ENCODE peak calls at places on chromosome 13, in four cellular contexts. N, Y, D and G are unnamed samples.

GRCh38 chr13:75326173-75327131 is 155.5 kb downstream of the TBC1D4 start:
- DNase-seq in N (no peak), Y (peak; percentile 61), D (peak; percentile 47), G (peak; percentile 99)

GRCh38 chr13:22828081-22828480 is 352.7 kb upstream of the SGCG start:
- DNase-seq in N (no peak), Y (peak; percentile 5), D (no peak), G (no peak)

GRCh38 chr13:110182461-110182860 is 124.5 kb downstream of the COL4A1 start:
- DNase-seq in N (no peak), Y (no peak), D (no peak), G (no peak)

GRCh38 chr13:113508531-113509254 is 18.2 kb upstream of the DCUN1D2 start:
- DNase-seq in N (no peak), Y (no peak), D (no peak), G (no peak)

GRCh38 chr13:111166882-111167281 is 51.8 kb downstream of the ARHGEF7 start:
- DNase-seq in N (no peak), Y (no peak), D (no peak), G (no peak)

GRCh38 chr13:65028101-65028500 is 2202.0 kb downstream of the PCDH9 start:
- DNase-seq in N (no peak), Y (no peak), D (no peak), G (no peak)

GRCh38 chr13:33637978-33638743 is 179.8 kb upstream of the RFC3 start:
- DNase-seq in N (no peak), Y (peak; percentile 42), D (peak; percentile 75), G (no peak)

GRCh38 chr13:43369319-43369718 is 345.9 kb downstream of the DNAJC15 start:
- DNase-seq in N (no peak), Y (no peak), D (no peak), G (no peak)

GRCh38 chr13:107721436-107721835 is 493.9 kb downstream of the LIG4 start:
- DNase-seq in N (no peak), Y (no peak), D (no peak), G (no peak)

GRCh38 chr13:101739382-101740178 is 287.1 kb downstream of the ITGBL1 start:
- DNase-seq in N (no peak), Y (no peak), D (no peak), G (no peak)

GRCh38 chr13:20428666-20429644 is 96.7 kb downstream of the CRYL1 start:
- DNase-seq in N (no peak), Y (peak; percentile 80), D (peak; percentile 84), G (no peak)

GRCh38 chr13:111531505-111531904 is 211.1 kb downstream of the TEX29 start:
- DNase-seq in N (no peak), Y (no peak), D (no peak), G (no peak)

GRCh38 chr13:48120246-48120645 is 25.3 kb upstream of the MED4 start:
- DNase-seq in N (no peak), Y (no peak), D (no peak), G (no peak)

GRCh38 chr13:104984296-104984818 is 1551.1 kb downstream of the EFNB2 start:
- DNase-seq in N (peak; percentile 89), Y (peak; percentile 71), D (peak; percentile 4), G (peak; percentile 28)

GRCh38 chr13:45162821-45163220 is 38.0 kb downstream of the KCTD4 start:
- DNase-seq in N (no peak), Y (peak; percentile 90), D (peak; percentile 87), G (no peak)

GRCh38 chr13:106156468-106156867 is 379.0 kb downstream of the EFNB2 start:
- DNase-seq in N (no peak), Y (peak; percentile 100), D (peak; percentile 99), G (no peak)

GRCh38 chr13:80131204-80131603 is 209.7 kb downstream of the SPRY2 start:
- DNase-seq in N (no peak), Y (peak; percentile 49), D (peak; percentile 12), G (no peak)

GRCh38 chr13:105665284-105665683 is 870.2 kb downstream of the EFNB2 start:
- DNase-seq in N (no peak), Y (peak; percentile 91), D (peak; percentile 86), G (no peak)

GRCh38 chr13:28983661-28984060 is 163.5 kb downstream of the MTUS2 start:
- DNase-seq in N (no peak), Y (no peak), D (no peak), G (no peak)

GRCh38 chr13:97491452-97491851 is 57.5 kb downstream of the RAP2A start:
- DNase-seq in N (no peak), Y (no peak), D (no peak), G (no peak)

GRCh38 chr13:23636360-23636759 is 66.1 kb downstream of the TNFRSF19 start:
- DNase-seq in N (no peak), Y (no peak), D (no peak), G (no peak)

GRCh38 chr13:34863360-34864135 is 78.5 kb upstream of the NBEA start:
- DNase-seq in N (no peak), Y (peak; percentile 95), D (peak; percentile 88), G (no peak)

GRCh38 chr13:27666951-27667350 is 45.3 kb downstream of the POLR1D start:
- DNase-seq in N (no peak), Y (no peak), D (no peak), G (no peak)

GRCh38 chr13:33372251-33372919 is 86.8 kb upstream of the STARD13 start:
- DNase-seq in N (no peak), Y (no peak), D (no peak), G (no peak)

GRCh38 chr13:35179920-35180663 is 238.0 kb downstream of the NBEA start:
- DNase-seq in N (no peak), Y (no peak), D (no peak), G (no peak)

GRCh38 chr13:87925006-87925405 is 253.8 kb downstream of the SLITRK5 start:
- DNase-seq in N (no peak), Y (no peak), D (no peak), G (peak; percentile 8)

GRCh38 chr13:48160879-48161278 is 66.0 kb upstream of the MED4 start:
- DNase-seq in N (no peak), Y (peak; percentile 42), D (peak; percentile 81), G (no peak)

GRCh38 chr13:44622259-44622658 is 46.1 kb upstream of the TSC22D1 start:
- DNase-seq in N (no peak), Y (no peak), D (no peak), G (no peak)

GRCh38 chr13:83815598-83815997 is 66.7 kb downstream of the SLITRK1 start:
- DNase-seq in N (no peak), Y (no peak), D (no peak), G (no peak)

GRCh38 chr13:52348983-52349780 is 56.8 kb downstream of the THSD1 start:
- DNase-seq in N (no peak), Y (peak; percentile 90), D (peak; percentile 96), G (no peak)

GRCh38 chr13:77729502-77730221 is 32.2 kb downstream of the SLAIN1 start:
- DNase-seq in N (peak; percentile 67), Y (no peak), D (no peak), G (no peak)

GRCh38 chr13:94646904-94647303 is 45.2 kb downstream of the GPR180 start:
- DNase-seq in N (no peak), Y (no peak), D (no peak), G (no peak)

GRCh38 chr13:74466015-74466414 is 331.8 kb upstream of the KLF12 start:
- DNase-seq in N (no peak), Y (no peak), D (no peak), G (no peak)

GRCh38 chr13:79384022-79384610 is 21.9 kb downstream of the RBM26 start:
- DNase-seq in N (no peak), Y (no peak), D (no peak), G (no peak)

GRCh38 chr13:41411536-41411935 is 45.8 kb upstream of the RGCC start:
- DNase-seq in N (peak; percentile 32), Y (peak; percentile 48), D (peak; percentile 42), G (no peak)

GRCh38 chr13:95207769-95208366 is 93.4 kb downstream of the ABCC4 start:
- DNase-seq in N (no peak), Y (no peak), D (no peak), G (no peak)

DNA sequence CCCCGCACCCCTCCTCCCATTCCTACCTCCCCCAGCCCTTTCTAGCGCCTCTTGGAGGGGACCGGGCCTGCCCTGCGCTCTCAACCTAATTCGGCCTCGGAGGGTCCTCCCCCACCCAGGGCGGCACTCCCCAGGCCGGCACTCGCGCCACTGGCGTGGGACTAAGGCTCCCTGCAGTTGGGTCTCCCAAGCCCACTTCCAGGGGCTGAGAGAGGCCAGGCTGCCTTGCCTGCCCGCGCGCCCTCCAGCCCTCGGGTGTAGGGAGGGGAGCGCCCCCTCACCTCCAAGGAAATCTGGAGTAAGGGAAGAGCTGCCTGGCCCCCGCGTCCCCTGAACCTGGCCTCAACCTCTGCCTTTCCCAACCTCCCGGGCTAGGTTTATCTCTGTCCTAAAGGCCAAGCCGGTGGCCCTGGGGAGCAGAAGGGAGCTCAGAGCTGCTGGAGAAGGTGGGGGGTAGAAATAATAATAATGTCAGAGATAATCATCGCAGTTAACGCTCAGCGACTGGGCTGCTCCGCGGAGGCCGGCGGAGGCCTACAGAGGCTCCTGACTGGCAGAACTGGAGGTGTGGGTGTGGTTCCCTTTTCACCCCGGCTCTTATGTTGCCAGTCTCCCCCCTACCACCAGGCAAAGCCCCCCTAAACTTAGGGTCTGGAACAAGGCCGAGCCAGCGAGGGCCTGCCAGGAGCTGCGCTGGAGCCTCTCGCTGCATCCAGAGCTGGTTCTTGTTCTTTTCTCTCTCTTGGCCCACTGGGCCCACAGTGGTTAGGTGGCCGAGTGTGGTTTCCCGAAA is 9.6 kb downstream of the ZIC2 start:
- DNase-seq in N (no peak), Y (no peak), D (no peak), G (no peak)
- H3K27ac ChIP-seq in N (no peak overlapping the region), Y (peak overlapping the region; percentile 17), D (no peak overlapping the region), G (peak overlapping the region; percentile 89)

GRCh38 chr13:25978961-25979360 is 72.9 kb downstream of the SHISA2 start:
- DNase-seq in N (no peak), Y (no peak), D (no peak), G (no peak)
- H3K4me3 ChIP-seq in N (no peak overlapping the region), Y (no peak overlapping the region), D (no peak overlapping the region), G (no peak overlapping the region)

GRCh38 chr13:30364133-30364532 is 56.8 kb upstream of the KATNAL1 start:
- DNase-seq in N (no peak), Y (peak; percentile 55), D (no peak), G (no peak)
- H3K9ac ChIP-seq in N (no peak overlapping the region), Y (no peak overlapping the region), D (no peak overlapping the region), G (no peak overlapping the region)

GRCh38 chr13:46654956-46655726 is 102.2 kb downstream of the LRCH1 start:
- DNase-seq in N (no peak), Y (no peak), D (no peak), G (peak; percentile 42)
- H3K27ac ChIP-seq in N (no peak overlapping the region), Y (no peak overlapping the region), D (peak overlapping the region; percentile 26), G (peak overlapping the region; percentile 33)

GRCh38 chr13:31485183-31485582 is 254.1 kb upstream of the RXFP2 start:
- DNase-seq in N (no peak), Y (no peak), D (no peak), G (no peak)
- H3K4me3 ChIP-seq in N (no peak overlapping the region), Y (no peak overlapping the region), D (no peak overlapping the region), G (no peak overlapping the region)

GRCh38 chr13:50780201-50781015 is 63.1 kb downstream of the DLEU7 start:
- DNase-seq in N (no peak), Y (peak; percentile 33), D (no peak), G (no peak)
- H3K9ac ChIP-seq in N (no peak overlapping the region), Y (no peak overlapping the region), D (no peak overlapping the region), G (no peak overlapping the region)

GRCh38 chr13:25324100-25324499 is 22.7 kb downstream of the NUP58 start:
- DNase-seq in N (no peak), Y (no peak), D (no peak), G (no peak)

DNA sequence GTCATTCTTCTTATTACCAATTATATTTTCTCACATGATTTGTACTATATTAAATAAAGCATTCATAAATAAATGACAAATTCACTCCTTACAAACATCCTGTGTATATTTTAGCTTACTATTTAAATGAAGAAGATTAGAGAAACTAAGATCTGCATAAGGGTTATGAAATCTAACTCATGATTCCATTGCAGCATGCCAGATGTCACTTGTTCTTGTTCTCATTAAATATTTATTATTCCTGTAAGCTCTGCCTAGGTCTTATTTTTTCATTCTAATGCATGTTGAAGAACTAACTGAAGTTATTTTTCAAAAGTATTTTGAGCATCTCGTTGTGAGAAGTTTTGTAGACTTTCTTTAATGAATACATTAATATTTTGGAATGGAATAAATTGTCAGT is 18.4 kb downstream of the NUP58 start:
- DNase-seq in N (no peak), Y (no peak), D (no peak), G (peak; percentile 44)
- H3K27ac ChIP-seq in N (no peak overlapping the region), Y (no peak overlapping the region), D (peak overlapping the region; percentile 95), G (peak overlapping the region; percentile 77)